ENCODE peak calls at places on chromosomes 16 and 17, in eight cellular contexts. J is WTC11, I is astrocyte of the spinal cord, Y is neural crest cell, N is endothelial cell, T is GM20000, L is AG09309, D is BJ. A is an unnamed sample.
A peak's percentile ranks its signal among the peaks of the same experiment; 100 is the strongest.

GRCh38 chr17:59406808-59407381 is 75.4 kb downstream of the YPEL2 start:
- DNase-seq in J (no peak), I (peak; percentile 56), Y (no peak), N (no peak), T (no peak), L (no peak), D (no peak), A (no peak)

GRCh38 chr17:36590082-36590481 is 1.6 kb upstream of the DHRS11 start:
- DNase-seq in J (no peak), I (peak; percentile 33), Y (no peak), N (no peak), T (no peak), L (no peak), D (no peak), A (peak; percentile 88)

GRCh38 chr17:19291646-19292376 is 54.6 kb downstream of the EPN2 start:
- DNase-seq in J (no peak), I (no peak), Y (no peak), N (no peak), T (no peak), L (no peak), D (no peak), A (no peak)

GRCh38 chr16:57335361-57335760 is 23.2 kb upstream of the CCL22 start:
- DNase-seq in J (no peak), I (no peak), Y (no peak), N (no peak), T (no peak), L (no peak), D (no peak), A (no peak)

GRCh38 chr17:48047113-48047740 is 932 bp upstream of the NFE2L1 start:
- DNase-seq in J (no peak), I (no peak), Y (no peak), N (no peak), T (no peak), L (no peak), D (no peak), A (no peak)

GRCh38 chr16:66167564-66168291 is 198.8 kb upstream of the CDH5 start:
- DNase-seq in J (peak; percentile 25), I (no peak), Y (no peak), N (no peak), T (no peak), L (no peak), D (no peak), A (peak; percentile 61)

GRCh38 chr17:81912441-81913309 is 1.5 kb upstream of the PCYT2 start:
- DNase-seq in J (no peak), I (no peak), Y (no peak), N (no peak), T (no peak), L (no peak), D (no peak), A (no peak)

GRCh38 chr16:68281368-68282063 is 17.2 kb downstream of the SLC7A6 start:
- DNase-seq in J (no peak), I (no peak), Y (no peak), N (no peak), T (no peak), L (no peak), D (no peak), A (no peak)

GRCh38 chr16:89176147-89176690 is 4.7 kb downstream of the CDH15 start:
- DNase-seq in J (no peak), I (no peak), Y (no peak), N (no peak), T (no peak), L (no peak), D (no peak), A (no peak)

GRCh38 chr17:78063489-78063888 is 65.1 kb downstream of the TMC6 start:
- DNase-seq in J (no peak), I (no peak), Y (no peak), N (no peak), T (no peak), L (no peak), D (no peak), A (no peak)

GRCh38 chr16:21300309-21301167 is 22.4 kb upstream of the CRYM start:
- DNase-seq in J (peak; percentile 86), I (peak; percentile 99), Y (peak; percentile 73), N (peak; percentile 85), T (peak; percentile 87), L (peak; percentile 99), D (peak; percentile 100), A (peak; percentile 94)

GRCh38 chr16:5187402-5187952 is 89.9 kb upstream of the EEF2KMT start:
- DNase-seq in J (no peak), I (no peak), Y (no peak), N (no peak), T (no peak), L (no peak), D (no peak), A (no peak)

GRCh38 chr16:34078697-34079096 is 619.3 kb downstream of the TP53TG3F start:
- DNase-seq in J (no peak), I (peak; percentile 10), Y (no peak), N (no peak), T (no peak), L (no peak), D (no peak), A (no peak)

GRCh38 chr17:3907483-3908216 is 8.6 kb downstream of the P2RX1 start:
- DNase-seq in J (peak; percentile 46), I (no peak), Y (no peak), N (no peak), T (no peak), L (no peak), D (no peak), A (no peak)
- TF ChIP-seq CTCF in J (no peak), I (peak; percentile 33), Y (no peak), N (no peak), T (peak; percentile 30), L (peak; percentile 33), D (peak; percentile 18), A (no peak)

DNA sequence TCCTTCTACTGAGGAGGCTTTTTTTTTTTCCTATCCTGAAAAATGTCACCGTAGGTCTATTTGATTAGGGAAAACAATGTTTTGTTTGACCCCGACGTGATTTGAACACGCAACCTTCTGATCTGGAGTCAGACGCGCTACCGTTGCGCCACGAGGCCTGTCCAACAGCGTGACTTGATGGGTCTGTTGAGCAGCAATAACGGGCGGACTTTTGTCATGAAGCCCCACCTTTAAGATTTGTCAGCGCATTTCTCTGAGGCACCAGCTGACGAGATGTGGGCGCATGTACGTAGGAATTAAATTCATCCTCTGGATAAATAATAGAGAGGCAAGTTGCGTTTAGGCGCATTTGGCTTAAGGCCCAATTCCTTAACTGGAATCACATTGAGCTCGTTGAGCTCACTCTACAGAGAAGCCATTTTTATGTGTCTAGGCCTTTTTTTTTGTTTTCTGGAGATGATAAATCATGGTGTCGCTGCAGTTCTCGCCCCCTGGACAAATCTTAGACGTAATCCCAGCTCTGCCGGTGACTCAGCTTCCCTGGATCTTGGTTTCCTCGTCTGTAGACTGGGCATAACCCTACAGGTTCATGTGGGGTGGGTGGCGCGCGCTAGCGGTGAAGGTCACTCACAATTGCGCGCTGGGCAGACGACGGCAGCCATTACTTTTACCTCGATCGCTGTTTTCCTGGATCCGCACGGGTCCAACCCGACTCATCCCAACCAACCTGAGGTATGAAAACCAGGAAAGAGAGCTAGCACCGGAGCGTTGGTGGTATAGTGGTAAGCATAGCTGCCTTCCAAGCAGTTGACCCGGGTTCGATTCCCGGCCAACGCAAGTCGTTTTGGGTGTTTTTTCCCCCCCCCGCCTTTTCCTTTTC is 10.6 kb upstream of the AURKB start:
- DNase-seq in J (peak; percentile 96), I (peak; percentile 94), Y (peak; percentile 94), N (peak; percentile 92), T (peak; percentile 61), L (peak; percentile 80), D (peak; percentile 81), A (peak; percentile 86)
- TF ChIP-seq CTCF in J (no peak), I (no peak), Y (no peak), N (no peak), T (no peak), L (no peak), D (no peak), A (no peak)

GRCh38 chr16:78605548-78606097 is 506.2 kb downstream of the WWOX start:
- DNase-seq in J (no peak), I (no peak), Y (no peak), N (no peak), T (no peak), L (no peak), D (no peak), A (no peak)

GRCh38 chr16:78608305-78608776 is 508.9 kb downstream of the WWOX start:
- DNase-seq in J (no peak), I (no peak), Y (peak; percentile 14), N (no peak), T (no peak), L (no peak), D (no peak), A (peak; percentile 1)

GRCh38 chr16:78607022-78607421 is 507.6 kb downstream of the WWOX start:
- DNase-seq in J (no peak), I (no peak), Y (no peak), N (no peak), T (no peak), L (no peak), D (no peak), A (no peak)

GRCh38 chr16:78607465-78607864 is 508.0 kb downstream of the WWOX start:
- DNase-seq in J (no peak), I (peak; percentile 0), Y (no peak), N (no peak), T (no peak), L (no peak), D (no peak), A (no peak)

GRCh38 chr16:78606572-78606971 is 507.1 kb downstream of the WWOX start:
- DNase-seq in J (no peak), I (no peak), Y (peak; percentile 5), N (no peak), T (no peak), L (no peak), D (no peak), A (no peak)
- TF ChIP-seq CTCF in J (no peak), I (no peak), Y (no peak), N (no peak), T (no peak), L (no peak), D (no peak), A (no peak)

GRCh38 chr16:53754938-53755910 is 51.3 kb downstream of the FTO start:
- DNase-seq in J (no peak), I (no peak), Y (no peak), N (no peak), T (no peak), L (no peak), D (no peak), A (peak; percentile 75)

GRCh38 chr16:53752566-53752965 is 48.6 kb downstream of the FTO start:
- DNase-seq in J (no peak), I (no peak), Y (no peak), N (no peak), T (no peak), L (no peak), D (no peak), A (no peak)

GRCh38 chr16:53756329-53756996 is 52.5 kb downstream of the FTO start:
- DNase-seq in J (no peak), I (no peak), Y (no peak), N (no peak), T (no peak), L (no peak), D (no peak), A (peak; percentile 37)

GRCh38 chr16:53757971-53758609 is 54.1 kb downstream of the FTO start:
- DNase-seq in J (no peak), I (no peak), Y (no peak), N (no peak), T (no peak), L (no peak), D (no peak), A (no peak)

DNA sequence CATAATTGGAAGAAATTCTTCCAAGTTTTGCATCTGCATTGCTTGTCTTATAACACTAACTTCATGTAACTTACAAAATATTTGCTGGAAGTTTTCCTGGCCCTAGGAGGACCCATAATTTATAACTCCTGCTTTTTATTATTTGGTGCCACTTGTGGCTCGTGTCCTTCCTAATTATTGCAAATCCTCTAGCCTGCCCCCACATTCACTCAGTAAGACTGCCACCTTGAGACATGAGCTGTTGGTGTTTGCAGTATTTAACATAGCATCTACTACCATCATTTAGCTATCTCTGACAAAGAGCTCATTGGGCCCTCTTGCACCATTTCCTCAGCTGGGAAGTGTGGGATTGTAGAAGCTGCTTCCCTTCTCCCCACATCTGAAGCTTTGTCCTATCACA is 49.5 kb downstream of the FTO start:
- DNase-seq in J (no peak), I (no peak), Y (no peak), N (no peak), T (no peak), L (no peak), D (no peak), A (no peak)
- TF ChIP-seq CTCF in J (no peak), I (no peak), Y (no peak), N (no peak), T (no peak), L (no peak), D (no peak), A (no peak)

A was measured in cardiac muscle cell.